ENCODE peak calls at places on chromosome 4, in ten cellular contexts. Q is breast epithelium; T is PC-9; R is naive thymus-derived CD4-positive, alpha-beta T cell; M is CD4-positive, alpha-beta T cell; C is endothelial cell of umbilical vein; I is kidney epithelial cell; U is CD8-positive, alpha-beta T cell; W is CD4-positive, CD25-positive, alpha-beta regulatory T cell; G is HL-60. Z is an unnamed sample.

GRCh38 chr4:136383126-136383525 is 1149.2 kb downstream of the PCDH18 start:
- DNase-seq in R (no peak), Q (no peak), U (no peak), I (no peak), W (no peak), C (no peak), G (no peak), T (no peak), M (no peak), Z (no peak)

GRCh38 chr4:118746251-118746919 is 61.2 kb downstream of the METTL14 start:
- DNase-seq in W (no peak), I (no peak), M (no peak), R (no peak), G (no peak), U (no peak), C (no peak), Q (no peak), T (no peak), Z (no peak)

GRCh38 chr4:114558446-114559020 is 40.1 kb upstream of the UGT8 start:
- DNase-seq in I (no peak), G (no peak), R (no peak), Q (no peak), U (no peak), T (no peak), W (no peak), M (no peak), C (no peak), Z (no peak)

GRCh38 chr4:156190606-156191005 is 236.9 kb upstream of the CTSO start:
- DNase-seq in T (no peak), C (peak; percentile 8), Q (no peak), R (no peak), G (no peak), W (no peak), U (no peak), I (no peak), M (no peak), Z (no peak)

GRCh38 chr4:70938087-70938486 is 35.9 kb downstream of the MOB1B start:
- DNase-seq in T (no peak), U (no peak), C (no peak), Q (no peak), G (no peak), I (no peak), R (no peak), W (no peak), M (no peak), Z (no peak)

GRCh38 chr4:142416711-142417275 is 429.3 kb downstream of the INPP4B start:
- DNase-seq in W (no peak), Q (no peak), T (no peak), M (no peak), I (no peak), U (no peak), G (no peak), C (peak; percentile 40), R (peak; percentile 64), Z (peak; percentile 62)

GRCh38 chr4:77146426-77147399 is 10.3 kb upstream of the CCNG2 start:
- DNase-seq in I (no peak), M (no peak), T (no peak), G (no peak), Q (no peak), C (peak; percentile 67), U (no peak), R (no peak), W (no peak), Z (no peak)

GRCh38 chr4:76696109-76696508 is 201.8 kb downstream of the SOWAHB start:
- DNase-seq in G (no peak), T (no peak), M (no peak), I (no peak), W (no peak), U (no peak), C (no peak), Q (no peak), R (no peak), Z (no peak)

GRCh38 chr4:26729027-26729426 is 131.6 kb upstream of the STIM2 start:
- DNase-seq in M (no peak), R (no peak), I (no peak), W (no peak), T (no peak), Q (no peak), G (no peak), C (no peak), U (no peak), Z (no peak)

GRCh38 chr4:19791422-19792113 is 460.1 kb upstream of the SLIT2 start:
- DNase-seq in C (peak; percentile 94), T (no peak), M (no peak), U (no peak), Q (no peak), G (no peak), W (no peak), I (no peak), R (no peak), Z (no peak)

GRCh38 chr4:108425988-108426387 is 194.4 kb upstream of the RPL34 start:
- DNase-seq in T (no peak), U (no peak), I (peak; percentile 43), M (no peak), C (no peak), W (no peak), Q (no peak), R (no peak), G (no peak), Z (no peak)

GRCh38 chr4:6232836-6233785 is 32.8 kb upstream of the JAKMIP1 start:
- DNase-seq in R (no peak), Q (peak; percentile 37), M (no peak), T (no peak), W (no peak), C (no peak), I (no peak), U (no peak), G (no peak), Z (no peak)

GRCh38 chr4:16967722-16968121 is 69.3 kb upstream of the LDB2 start:
- DNase-seq in U (no peak), C (peak; percentile 11), Q (no peak), R (no peak), T (no peak), G (no peak), M (no peak), I (no peak), W (no peak), Z (no peak)

GRCh38 chr4:54651050-54651449 is 6.7 kb upstream of the KIT start:
- DNase-seq in G (no peak), R (no peak), T (no peak), Q (no peak), W (no peak), I (no peak), C (no peak), U (no peak), M (no peak), Z (no peak)

GRCh38 chr4:185742766-185743165 is 69.2 kb downstream of the SORBS2 start:
- DNase-seq in I (peak; percentile 14), C (no peak), G (no peak), R (no peak), W (no peak), U (no peak), T (peak; percentile 67), Q (no peak), M (no peak), Z (no peak)

DNA sequence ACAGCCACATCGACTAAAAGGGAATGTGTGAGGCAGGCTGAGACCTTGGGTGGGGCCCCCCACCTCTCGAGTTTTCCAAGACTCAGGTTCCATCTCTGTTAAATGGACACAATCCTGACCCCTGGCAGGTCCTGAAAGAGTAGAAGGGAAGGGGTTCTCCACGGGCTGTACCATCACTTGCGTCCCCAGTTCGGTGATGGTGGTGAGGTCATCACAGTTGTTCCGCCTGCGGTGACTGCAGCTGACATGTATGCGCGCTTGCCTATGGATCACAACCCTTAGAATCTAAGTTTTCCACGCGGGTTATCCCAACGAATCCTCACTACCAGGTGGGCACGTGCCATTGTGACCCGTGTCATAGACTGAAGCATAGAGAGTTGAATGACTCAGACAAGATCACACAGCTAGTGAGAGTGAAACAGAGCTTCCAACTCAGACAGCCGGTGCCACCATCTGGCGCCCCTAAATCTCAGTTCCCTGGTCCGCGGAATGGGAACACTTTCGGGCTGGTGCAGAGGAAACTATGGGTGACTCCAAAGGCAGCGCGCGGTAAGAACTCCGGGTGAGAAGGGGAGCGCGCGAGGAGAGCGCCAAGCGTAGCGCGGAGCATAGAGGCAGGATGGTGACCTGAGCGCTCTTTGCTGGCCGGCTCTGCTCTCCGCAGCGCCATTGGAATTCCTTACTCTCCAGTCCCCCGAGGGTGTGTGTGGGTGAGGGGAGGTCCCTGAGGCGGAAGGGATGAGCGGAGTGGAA is 10.4 kb downstream of the MSX1 start:
- DNase-seq in I (no peak), U (no peak), C (no peak), G (no peak), M (no peak), W (no peak), R (no peak), Q (no peak), T (no peak), Z (no peak)
- H3K27me3 ChIP-seq in I (peaks cover 100% of the 10 kb centered on the region), U (peaks cover 36% of the 10 kb centered on the region), C (peaks cover 92% of the 10 kb centered on the region), G (peaks cover 80% of the 10 kb centered on the region), M (peaks cover 95% of the 10 kb centered on the region), W (peaks cover 35% of the 10 kb centered on the region), R (peaks cover 4% of the 10 kb centered on the region), Q (peaks cover 99% of the 10 kb centered on the region), T (peaks cover 44% of the 10 kb centered on the region), Z (peaks cover 47% of the 10 kb centered on the region)

DNA sequence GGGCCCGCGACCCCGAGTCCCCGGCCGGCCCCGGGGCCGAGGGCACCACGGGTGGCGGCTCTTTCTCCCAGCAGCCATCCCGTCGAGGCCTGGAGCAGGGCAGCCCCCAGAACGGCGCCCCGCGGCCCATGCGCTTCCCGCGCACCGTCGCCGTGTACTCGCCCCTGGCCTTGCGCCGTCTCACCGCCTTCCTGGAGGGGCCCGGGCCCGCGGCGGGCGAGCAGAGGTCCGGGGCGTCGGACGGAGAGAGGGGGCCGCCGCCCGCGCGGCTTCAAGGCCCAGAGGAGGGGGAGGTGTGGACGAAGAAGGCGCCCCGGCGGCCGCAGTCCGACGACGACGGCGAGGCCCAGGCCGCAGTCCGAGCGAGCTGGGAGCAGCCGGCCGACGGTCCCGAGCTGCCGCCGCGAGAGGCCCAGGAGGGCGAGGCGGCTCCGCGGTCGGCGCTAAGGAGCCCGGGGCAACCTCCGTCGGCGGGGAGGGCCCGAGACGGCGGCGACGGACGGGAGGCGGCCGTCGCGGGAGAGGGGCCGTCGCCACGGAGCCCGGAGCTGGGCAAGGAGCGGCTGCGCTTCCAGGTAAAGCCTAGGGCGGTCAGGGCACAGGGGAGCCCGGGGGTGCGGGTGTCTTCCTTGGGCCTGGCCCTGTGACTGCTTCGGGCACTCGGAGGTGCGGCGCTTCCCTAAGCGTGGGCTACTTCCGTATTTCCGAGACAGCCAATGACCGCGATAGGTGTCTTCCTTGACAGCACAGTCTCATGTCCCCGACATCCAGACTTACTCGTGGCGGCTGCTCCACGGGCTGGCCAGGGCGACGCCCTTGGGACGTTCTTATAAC is 845 bp downstream of the ZAR1 start:
- DNase-seq in U (no peak), C (no peak), T (no peak), M (no peak), R (peak; percentile 5), W (no peak), I (no peak), G (no peak), Q (no peak), Z (no peak)
- H3K27me3 ChIP-seq in U (peaks cover 29% of the 10 kb centered on the region), C (peaks cover 68% of the 10 kb centered on the region), T (no peaks in the 10 kb centered on the region), M (peaks cover 57% of the 10 kb centered on the region), R (peaks cover 12% of the 10 kb centered on the region), W (peaks cover 38% of the 10 kb centered on the region), I (peaks cover 29% of the 10 kb centered on the region), G (peaks cover 24% of the 10 kb centered on the region), Q (peaks cover 48% of the 10 kb centered on the region), Z (peaks cover 22% of the 10 kb centered on the region)

GRCh38 chr4:66568431-66568830 is 898.1 kb upstream of the EPHA5 start:
- DNase-seq in I (no peak), U (no peak), T (no peak), R (no peak), Q (no peak), C (no peak), M (no peak), W (no peak), G (no peak), Z (no peak)
- H3K27me3 ChIP-seq in I (no peaks in the 10 kb centered on the region), U (no peaks in the 10 kb centered on the region), T (no peaks in the 10 kb centered on the region), R (no peaks in the 10 kb centered on the region), Q (no peaks in the 10 kb centered on the region), C (no peaks in the 10 kb centered on the region), M (no peaks in the 10 kb centered on the region), W (no peaks in the 10 kb centered on the region), G (no peaks in the 10 kb centered on the region), Z (no peaks in the 10 kb centered on the region)

GRCh38 chr4:4226606-4227438 is at the start of gene OTOP1:
- DNase-seq in T (no peak), M (no peak), W (no peak), C (no peak), G (no peak), U (no peak), R (no peak), Q (no peak), I (no peak), Z (no peak)
- H3K27me3 ChIP-seq in T (peaks cover 31% of the 10 kb centered on the region), M (peaks cover 32% of the 10 kb centered on the region), W (peaks cover 2% of the 10 kb centered on the region), C (peaks cover 43% of the 10 kb centered on the region), G (peaks cover 7% of the 10 kb centered on the region), U (peaks cover 5% of the 10 kb centered on the region), R (no peaks in the 10 kb centered on the region), Q (peaks cover 43% of the 10 kb centered on the region), I (peaks cover 41% of the 10 kb centered on the region), Z (peaks cover 9% of the 10 kb centered on the region)